ENCODE peak calls at places on chromosomes 11 and 22, in nine cellular contexts. I is transverse colon, G is cardiac muscle cell, Q is fibroblast of gingiva, C is NCI-H526, N is Kasumi-1, X is ovary, S is NCI-H1417, R is KBM-7. A is an unnamed sample.

GRCh38 chr22:48588881-48589450 is 1238.7 kb downstream of the BRD1 start:
- DNase-seq in G (no peak), C (no peak), X (no peak), Q (no peak), I (no peak), R (no peak), S (peak), N (no peak), A (no peak)

GRCh38 chr11:100004541-100004940 is 682.5 kb upstream of the ARHGAP42 start:
- DNase-seq in S (no peak), I (no peak), X (no peak), C (no peak), N (no peak), Q (no peak), G (no peak), R (no peak), A (no peak)

GRCh38 chr11:102560555-102561011 is 30.0 kb upstream of the MMP7 start:
- DNase-seq in C (no peak), I (peak), S (no peak), N (peak), X (no peak), G (no peak), Q (peak), R (peak), A (no peak)

GRCh38 chr11:35618497-35619029 is 303 bp downstream of the FJX1 start:
- DNase-seq in R (no peak), N (no peak), C (peak), I (peak), S (peak), G (peak), Q (peak), X (no peak), A (no peak)

GRCh38 chr11:70580036-70580805 is 181.9 kb downstream of the CTTN start:
- DNase-seq in R (peak), S (no peak), I (no peak), G (peak), C (no peak), Q (no peak), X (peak), N (no peak), A (peak)

GRCh38 chr11:37947816-37948215 is 1349.8 kb upstream of the RAG2 start:
- DNase-seq in G (no peak), N (no peak), C (no peak), R (no peak), I (no peak), Q (no peak), X (no peak), S (no peak), A (no peak)

GRCh38 chr11:78532991-78533861 is 41.4 kb downstream of the NARS2 start:
- DNase-seq in R (peak), X (no peak), N (peak), C (no peak), I (no peak), S (no peak), Q (no peak), G (no peak), A (no peak)

GRCh38 chr11:1139441-1140066 is 18.2 kb upstream of the MUC5AC start:
- DNase-seq in C (no peak), X (no peak), R (no peak), G (no peak), Q (no peak), N (no peak), S (no peak), I (peak), A (no peak)

GRCh38 chr11:27420217-27420616 is 52.4 kb downstream of the LGR4 start:
- DNase-seq in X (no peak), G (no peak), C (no peak), Q (no peak), R (no peak), S (no peak), I (no peak), N (no peak), A (no peak)

GRCh38 chr11:124101722-124102121 is 13.5 kb upstream of the VWA5A start:
- DNase-seq in C (no peak), R (no peak), G (no peak), S (no peak), X (no peak), I (no peak), Q (no peak), N (no peak), A (no peak)

GRCh38 chr22:28920757-28921584 is 37.6 kb downstream of the ZNRF3 start:
- DNase-seq in S (no peak), N (no peak), Q (no peak), C (peak), G (no peak), X (no peak), I (no peak), R (no peak), A (no peak)